ENCODE peak calls at places on chromosomes 11 and 22, in six cellular contexts. T, P, D, Z, B and A are unnamed samples.

GRCh38 chr22:41979423-41980250 is 10.4 kb downstream of the SEPTIN3 start:
- DNase-seq in T (no peak), P (no peak), D (no peak), Z (no peak), B (no peak), A (no peak)

GRCh38 chr22:39349506-39349966 is 255 bp upstream of the SYNGR1 start:
- DNase-seq in T (peak), P (no peak), D (peak), Z (peak), B (peak), A (no peak)

GRCh38 chr22:36162127-36163034 is 1.8 kb upstream of the APOL3 start:
- DNase-seq in T (no peak), P (no peak), D (no peak), Z (no peak), B (no peak), A (no peak)

GRCh38 chr22:22214819-22215329 is 29.7 kb upstream of the VPREB1 start:
- DNase-seq in T (no peak), P (no peak), D (no peak), Z (no peak), B (no peak), A (no peak)

GRCh38 chr11:77753230-77753629 is 67.3 kb downstream of the RSF1 start:
- DNase-seq in T (no peak), P (no peak), D (no peak), Z (no peak), B (no peak), A (no peak)

GRCh38 chr11:27916541-27917100 is 191.3 kb downstream of the KIF18A start:
- DNase-seq in T (no peak), P (peak), D (no peak), Z (no peak), B (no peak), A (no peak)

GRCh38 chr22:39504071-39504470 is 2.0 kb downstream of the MIEF1 start:
- DNase-seq in T (no peak), P (no peak), D (no peak), Z (no peak), B (no peak), A (no peak)

GRCh38 chr11:56521955-56522354 is 21.1 kb downstream of the OR5M11 start:
- DNase-seq in T (peak), P (no peak), D (no peak), Z (no peak), B (no peak), A (no peak)

GRCh38 chr11:60477035-60477445 is 15.5 kb upstream of the MS4A12 start:
- DNase-seq in T (no peak), P (no peak), D (no peak), Z (no peak), B (no peak), A (no peak)

GRCh38 chr11:1349074-1349931 is 39.9 kb upstream of the TOLLIP start:
- DNase-seq in T (no peak), P (no peak), D (no peak), Z (no peak), B (no peak), A (no peak)

GRCh38 chr11:12042215-12042676 is 33.8 kb upstream of the DKK3 start:
- DNase-seq in T (no peak), P (peak), D (no peak), Z (no peak), B (peak), A (peak)

GRCh38 chr11:104772806-104773241 is 125.4 kb downstream of the CASP12 start:
- DNase-seq in T (no peak), P (peak), D (no peak), Z (no peak), B (no peak), A (no peak)

GRCh38 chr11:123841189-123841588 is 35.0 kb upstream of the OR6M1 start:
- DNase-seq in T (no peak), P (no peak), D (no peak), Z (no peak), B (no peak), A (no peak)

GRCh38 chr22:28141614-28142013 is 222.6 kb upstream of the PITPNB start:
- DNase-seq in T (no peak), P (peak), D (no peak), Z (no peak), B (no peak), A (no peak)

GRCh38 chr11:83306385-83307080 is 20.4 kb upstream of the CCDC90B start:
- DNase-seq in T (no peak), P (no peak), D (no peak), Z (no peak), B (no peak), A (no peak)

GRCh38 chr22:25896098-25896497 is 154.1 kb downstream of the MYO18B start:
- DNase-seq in T (no peak), P (no peak), D (no peak), Z (peak), B (no peak), A (no peak)

GRCh38 chr22:25895678-25896077 is 153.7 kb downstream of the MYO18B start:
- DNase-seq in T (no peak), P (no peak), D (no peak), Z (no peak), B (no peak), A (no peak)

GRCh38 chr22:25890651-25891050 is 148.7 kb downstream of the MYO18B start:
- DNase-seq in T (no peak), P (no peak), D (no peak), Z (no peak), B (no peak), A (no peak)

GRCh38 chr22:25896592-25896991 is 154.6 kb downstream of the MYO18B start:
- DNase-seq in T (no peak), P (no peak), D (no peak), Z (no peak), B (no peak), A (no peak)

DNA sequence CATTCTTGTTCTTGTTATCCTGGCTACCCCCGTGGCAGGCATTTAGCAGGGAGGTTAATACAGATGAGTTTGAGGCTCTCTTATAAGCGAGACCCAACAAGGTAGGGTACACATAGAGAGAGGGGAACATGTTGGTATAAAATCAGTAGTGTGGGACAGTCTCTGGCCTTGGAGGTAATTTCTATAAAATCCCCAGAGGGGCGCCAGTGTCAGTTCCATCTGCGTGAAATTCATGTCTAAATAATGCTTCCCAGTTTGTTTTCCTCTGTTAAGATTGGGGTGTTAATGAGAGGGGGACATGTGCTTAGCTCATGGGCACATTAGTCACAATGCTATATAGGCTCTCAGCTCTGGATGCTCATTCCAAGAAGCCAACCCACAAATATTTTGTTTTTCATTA is 150.7 kb downstream of the MYO18B start:
- DNase-seq in T (no peak), P (no peak), D (no peak), Z (no peak), B (no peak), A (no peak)
- TF ChIP-seq CTCF in T (no peak), P (no peak), D (no peak), Z (peak), B (no peak), A (no peak)

GRCh38 chr11:64916848-64917662 is at the start of gene ATG2A:
- DNase-seq in T (peak), P (peak), D (peak), Z (peak), B (peak), A (peak)
- TF ChIP-seq CTCF in T (no peak), P (no peak), D (no peak), Z (no peak), B (no peak), A (no peak)

DNA sequence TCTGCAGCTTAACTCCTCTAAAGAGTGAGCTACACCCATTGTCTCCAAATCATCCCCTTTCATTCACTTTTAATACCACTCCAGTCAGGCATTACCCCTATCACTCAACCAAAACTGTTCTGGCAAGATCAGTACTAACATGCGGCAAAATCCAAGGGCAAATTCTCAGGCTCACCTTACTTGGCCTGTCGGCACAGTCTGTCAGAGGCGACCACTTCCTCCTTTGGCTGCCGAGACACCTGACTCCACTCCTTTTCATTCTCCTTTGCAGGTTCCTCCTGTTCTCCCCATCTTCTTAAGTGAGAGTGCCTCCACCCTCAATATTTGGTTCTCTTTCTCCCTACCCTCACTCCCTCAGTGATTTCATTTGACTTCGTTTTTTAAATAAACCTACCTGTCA is 4.2 kb downstream of the C11orf91 start:
- DNase-seq in T (peak), P (no peak), D (no peak), Z (no peak), B (no peak), A (no peak)
- TF ChIP-seq CTCF in T (no peak), P (no peak), D (no peak), Z (no peak), B (no peak), A (no peak)

GRCh38 chr11:130670200-130670599 is 221.8 kb downstream of the ADAMTS15 start:
- DNase-seq in T (no peak), P (no peak), D (no peak), Z (no peak), B (no peak), A (no peak)
- TF ChIP-seq CTCF in T (no peak), P (no peak), D (no peak), Z (no peak), B (no peak), A (no peak)

DNA sequence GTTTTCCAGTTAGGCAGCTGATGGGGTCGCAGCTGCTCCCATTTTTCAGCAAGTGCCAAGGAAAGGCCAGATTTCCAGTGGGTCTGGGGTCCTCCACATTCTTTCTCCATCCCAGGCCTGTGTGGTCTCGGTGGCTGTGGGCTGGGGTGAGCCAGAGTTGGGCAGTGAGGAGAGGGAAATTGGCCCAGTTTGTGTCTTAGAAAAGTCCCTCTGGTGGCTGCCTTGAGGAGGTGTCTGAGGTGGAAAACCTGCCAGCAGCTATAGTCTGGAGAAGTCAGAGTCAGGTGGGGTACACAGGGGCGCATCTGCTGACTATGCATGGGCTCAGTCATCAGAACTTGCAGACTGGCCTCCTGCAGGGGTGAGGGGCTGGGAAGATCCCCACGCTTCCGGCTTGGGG is 30.5 kb downstream of the MRGPRD start:
- DNase-seq in T (no peak), P (peak), D (no peak), Z (peak), B (no peak), A (no peak)
- TF ChIP-seq CTCF in T (no peak), P (peak), D (no peak), Z (peak), B (peak), A (peak)

GRCh38 chr22:18985761-18986160 is 49.7 kb upstream of the PRODH start:
- DNase-seq in T (no peak), P (no peak), D (no peak), Z (no peak), B (no peak), A (no peak)

GRCh38 chr22:18990355-18991137 is 54.5 kb upstream of the PRODH start:
- DNase-seq in T (no peak), P (no peak), D (no peak), Z (no peak), B (no peak), A (no peak)

GRCh38 chr22:18988958-18989357 is 52.9 kb upstream of the PRODH start:
- DNase-seq in T (no peak), P (no peak), D (no peak), Z (no peak), B (no peak), A (no peak)

GRCh38 chr22:18984564-18984963 is 48.5 kb upstream of the PRODH start:
- DNase-seq in T (no peak), P (no peak), D (no peak), Z (no peak), B (no peak), A (no peak)

GRCh38 chr22:18987765-18988164 is 51.7 kb upstream of the PRODH start:
- DNase-seq in T (peak), P (peak), D (no peak), Z (peak), B (no peak), A (no peak)
- TF ChIP-seq CTCF in T (peak), P (peak), D (no peak), Z (peak), B (peak), A (no peak)

GRCh38 chr11:43948341-43949185 is 6.1 kb downstream of the C11orf96 start:
- DNase-seq in T (no peak), P (no peak), D (no peak), Z (no peak), B (no peak), A (no peak)

GRCh38 chr11:43943931-43944751 is 1.7 kb downstream of the C11orf96 start:
- DNase-seq in T (peak), P (peak), D (peak), Z (peak), B (no peak), A (no peak)

GRCh38 chr11:43944761-43945311 is 2.4 kb downstream of the C11orf96 start:
- DNase-seq in T (peak), P (peak), D (peak), Z (peak), B (no peak), A (no peak)

GRCh38 chr11:43947815-43948214 is 5.4 kb downstream of the C11orf96 start:
- DNase-seq in T (no peak), P (no peak), D (no peak), Z (no peak), B (no peak), A (no peak)

DNA sequence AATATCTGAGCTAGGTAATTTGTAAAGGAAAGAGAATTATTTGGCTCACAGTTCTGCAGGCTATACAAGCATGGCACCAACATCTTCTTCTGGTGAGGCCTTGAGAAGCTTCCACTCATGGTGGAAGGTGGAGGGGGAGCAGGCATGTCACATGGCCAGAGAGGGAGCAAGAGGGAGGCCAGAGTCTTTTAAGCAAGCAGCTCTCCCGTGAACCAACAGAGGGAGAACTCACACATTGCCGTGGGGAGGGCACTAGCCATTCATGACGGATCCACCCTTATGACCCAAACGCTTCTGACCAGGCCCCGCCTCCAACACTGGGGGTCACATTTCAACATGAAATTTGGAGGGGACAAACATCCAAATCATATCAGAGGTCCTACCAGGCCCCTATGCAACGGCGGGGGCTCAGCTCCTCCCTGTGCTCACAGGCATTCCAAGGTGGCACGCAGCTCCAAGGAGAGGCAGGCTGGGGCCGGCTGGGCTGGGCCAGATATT is 4.6 kb downstream of the C11orf96 start:
- DNase-seq in T (no peak), P (peak), D (no peak), Z (peak), B (no peak), A (no peak)
- TF ChIP-seq CTCF in T (no peak), P (peak), D (peak), Z (peak), B (no peak), A (peak)

GRCh38 chr11:43359432-43359818 is 705 bp downstream of the TTC17 start:
- DNase-seq in T (no peak), P (peak), D (no peak), Z (no peak), B (no peak), A (no peak)
- TF ChIP-seq CTCF in T (no peak), P (no peak), D (no peak), Z (no peak), B (no peak), A (no peak)